ENCODE peak calls at places on chromosomes 16 and 17, in five cellular contexts. One of them, this sample, is unnamed.

GRCh38 chr17:57988301-57989010 is 402 bp upstream of the VEZF1 start:
- DNase-seq in stomach: peak; percentile 68
- DNase-seq in cardiac muscle cell: peak; percentile 72
- DNase-seq in uterus: peak; percentile 75
- DNase-seq in cardiac fibroblast: peak; percentile 64
- DNase-seq in this sample: no peak

GRCh38 chr16:27967169-27967568 is 96.3 kb downstream of the GSG1L start:
- DNase-seq in stomach: no peak
- DNase-seq in cardiac muscle cell: no peak
- DNase-seq in uterus: no peak
- DNase-seq in cardiac fibroblast: no peak
- DNase-seq in this sample: no peak

GRCh38 chr16:21684199-21684598 is 20.4 kb downstream of the OTOA start:
- DNase-seq in cardiac fibroblast: peak; percentile 13
- DNase-seq in cardiac muscle cell: no peak
- DNase-seq in uterus: no peak
- DNase-seq in stomach: no peak
- DNase-seq in this sample: no peak

GRCh38 chr17:27609606-27610303 is 21.2 kb upstream of the LGALS9 start:
- DNase-seq in uterus: peak; percentile 41
- DNase-seq in cardiac muscle cell: no peak
- DNase-seq in stomach: peak; percentile 74
- DNase-seq in cardiac fibroblast: peak; percentile 32
- DNase-seq in this sample: no peak

GRCh38 chr16:715448-716249 is 731 bp downstream of the METRN start:
- DNase-seq in stomach: no peak
- DNase-seq in cardiac fibroblast: no peak
- DNase-seq in uterus: no peak
- DNase-seq in cardiac muscle cell: peak; percentile 79
- DNase-seq in this sample: no peak

GRCh38 chr17:79023886-79024771 is at the start of gene C1QTNF1:
- DNase-seq in cardiac fibroblast: peak; percentile 55
- DNase-seq in stomach: peak; percentile 49
- DNase-seq in cardiac muscle cell: peak; percentile 68
- DNase-seq in uterus: no peak
- DNase-seq in this sample: no peak

GRCh38 chr16:74825016-74825415 is 50.4 kb upstream of the FA2H start:
- DNase-seq in cardiac muscle cell: no peak
- DNase-seq in stomach: no peak
- DNase-seq in cardiac fibroblast: no peak
- DNase-seq in uterus: no peak
- DNase-seq in this sample: no peak

GRCh38 chr16:86734559-86735480 is 156.5 kb downstream of the FOXL1 start:
- DNase-seq in cardiac fibroblast: no peak
- DNase-seq in uterus: no peak
- DNase-seq in stomach: no peak
- DNase-seq in cardiac muscle cell: no peak
- DNase-seq in this sample: no peak

GRCh38 chr17:75959046-75959838 is 18.4 kb upstream of the FBF1 start:
- DNase-seq in stomach: no peak
- DNase-seq in cardiac fibroblast: no peak
- DNase-seq in uterus: no peak
- DNase-seq in cardiac muscle cell: no peak
- DNase-seq in this sample: no peak

GRCh38 chr17:70074991-70075390 is at the start of gene KCNJ16:
- DNase-seq in uterus: no peak
- DNase-seq in cardiac muscle cell: no peak
- DNase-seq in stomach: peak; percentile 73
- DNase-seq in cardiac fibroblast: no peak
- DNase-seq in this sample: no peak

GRCh38 chr16:325375-326155 is 27.0 kb downstream of the AXIN1 start:
- DNase-seq in cardiac fibroblast: no peak
- DNase-seq in cardiac muscle cell: no peak
- DNase-seq in stomach: no peak
- DNase-seq in uterus: no peak
- DNase-seq in this sample: no peak

GRCh38 chr17:33494156-33494555 is 201.1 kb upstream of the ASIC2 start:
- DNase-seq in stomach: no peak
- DNase-seq in uterus: no peak
- DNase-seq in cardiac muscle cell: no peak
- DNase-seq in cardiac fibroblast: peak; percentile 55
- DNase-seq in this sample: no peak

GRCh38 chr16:77991701-77992100 is 30.6 kb upstream of the CLEC3A start:
- DNase-seq in uterus: no peak
- DNase-seq in stomach: no peak
- DNase-seq in cardiac muscle cell: no peak
- DNase-seq in cardiac fibroblast: no peak
- DNase-seq in this sample: no peak

GRCh38 chr17:4247361-4247980 is 16.3 kb downstream of the ANKFY1 start:
- DNase-seq in cardiac fibroblast: no peak
- DNase-seq in stomach: no peak
- DNase-seq in cardiac muscle cell: no peak
- DNase-seq in uterus: no peak
- DNase-seq in this sample: no peak

GRCh38 chr17:59199398-59199797 is 10.4 kb upstream of the SMG8 start:
- DNase-seq in cardiac muscle cell: no peak
- DNase-seq in uterus: no peak
- DNase-seq in cardiac fibroblast: no peak
- DNase-seq in stomach: no peak
- DNase-seq in this sample: no peak

GRCh38 chr16:79862601-79863000 is 262.1 kb upstream of the MAF start:
- DNase-seq in stomach: no peak
- DNase-seq in cardiac muscle cell: no peak
- DNase-seq in uterus: no peak
- DNase-seq in cardiac fibroblast: no peak
- DNase-seq in this sample: no peak

GRCh38 chr17:47205419-47205963 is 3.7 kb upstream of the MYL4 start:
- DNase-seq in cardiac muscle cell: peak; percentile 85
- DNase-seq in cardiac fibroblast: peak; percentile 79
- DNase-seq in stomach: peak; percentile 72
- DNase-seq in uterus: peak; percentile 46
- DNase-seq in this sample: peak; percentile 68

GRCh38 chr17:37737081-37737480 is 7.8 kb downstream of the HNF1B start:
- DNase-seq in cardiac fibroblast: peak; percentile 35
- DNase-seq in cardiac muscle cell: no peak
- DNase-seq in stomach: no peak
- DNase-seq in uterus: no peak
- DNase-seq in this sample: no peak
- TF ChIP-seq CTCF in cardiac fibroblast: no peak
- TF ChIP-seq CTCF in cardiac muscle cell: no peak
- TF ChIP-seq CTCF in stomach: no peak
- TF ChIP-seq CTCF in uterus: no peak
- TF ChIP-seq CTCF in this sample: peak; percentile 15

GRCh38 chr17:2057714-2058520 is 3.0 kb downstream of the HIC1 start:
- DNase-seq in uterus: no peak
- DNase-seq in cardiac fibroblast: peak; percentile 70
- DNase-seq in cardiac muscle cell: no peak
- DNase-seq in stomach: no peak
- DNase-seq in this sample: no peak

GRCh38 chr17:2060681-2061440 is 6.0 kb downstream of the HIC1 start:
- DNase-seq in cardiac fibroblast: peak; percentile 38
- DNase-seq in uterus: peak; percentile 66
- DNase-seq in stomach: no peak
- DNase-seq in cardiac muscle cell: no peak
- DNase-seq in this sample: no peak

GRCh38 chr17:2058521-2059124 is 3.7 kb downstream of the HIC1 start:
- DNase-seq in stomach: peak; percentile 88
- DNase-seq in cardiac muscle cell: peak; percentile 55
- DNase-seq in uterus: peak; percentile 75
- DNase-seq in cardiac fibroblast: peak; percentile 90
- DNase-seq in this sample: no peak

GRCh38 chr17:2059837-2060658 is 5.1 kb downstream of the HIC1 start:
- DNase-seq in cardiac fibroblast: no peak
- DNase-seq in uterus: no peak
- DNase-seq in cardiac muscle cell: no peak
- DNase-seq in stomach: no peak
- DNase-seq in this sample: no peak

DNA sequence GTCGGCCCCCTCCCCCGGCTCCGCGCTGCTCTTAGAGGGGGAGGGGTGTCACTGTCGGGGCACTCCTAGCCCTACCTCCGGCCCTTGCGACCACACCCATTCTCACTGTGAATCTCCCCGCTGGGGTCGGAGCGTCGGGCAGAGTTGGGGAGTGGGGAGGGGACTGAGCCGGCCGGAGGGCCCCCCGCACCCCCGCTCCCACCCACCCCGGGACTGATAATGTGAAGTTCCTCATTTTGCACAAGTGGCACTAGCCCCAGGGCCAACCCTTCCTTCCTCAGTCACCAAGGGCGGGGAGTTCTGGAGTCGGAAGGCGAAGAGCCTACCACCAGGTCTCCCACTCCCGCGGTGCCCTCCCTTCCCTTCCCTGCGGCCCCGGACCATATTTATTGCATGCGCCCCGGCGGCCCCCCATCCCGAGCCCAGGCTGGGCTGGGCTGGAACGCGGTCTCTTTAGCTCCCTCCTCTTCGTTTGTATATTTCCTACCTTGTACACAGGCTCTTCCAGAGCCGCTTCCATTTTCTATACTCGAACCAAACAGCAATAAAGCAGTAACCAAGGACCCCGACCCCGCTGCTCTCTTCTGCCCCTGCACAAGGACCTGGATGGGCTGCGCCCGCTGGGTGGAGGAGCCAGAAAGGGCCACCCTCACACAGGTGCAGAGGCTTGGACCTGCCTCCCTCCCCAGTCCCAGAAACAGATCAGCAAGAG is 4.4 kb downstream of the HIC1 start:
- DNase-seq in cardiac fibroblast: no peak
- DNase-seq in cardiac muscle cell: no peak
- DNase-seq in uterus: no peak
- DNase-seq in stomach: no peak
- DNase-seq in this sample: no peak
- H3K4me3 ChIP-seq in cardiac fibroblast: peak overlapping the region; percentile 15
- H3K4me3 ChIP-seq in cardiac muscle cell: no peak overlapping the region
- H3K4me3 ChIP-seq in uterus: peak overlapping the region; percentile 90
- H3K4me3 ChIP-seq in stomach: peak overlapping the region; percentile 68
- H3K4me3 ChIP-seq in this sample: peak overlapping the region; percentile 75

DNA sequence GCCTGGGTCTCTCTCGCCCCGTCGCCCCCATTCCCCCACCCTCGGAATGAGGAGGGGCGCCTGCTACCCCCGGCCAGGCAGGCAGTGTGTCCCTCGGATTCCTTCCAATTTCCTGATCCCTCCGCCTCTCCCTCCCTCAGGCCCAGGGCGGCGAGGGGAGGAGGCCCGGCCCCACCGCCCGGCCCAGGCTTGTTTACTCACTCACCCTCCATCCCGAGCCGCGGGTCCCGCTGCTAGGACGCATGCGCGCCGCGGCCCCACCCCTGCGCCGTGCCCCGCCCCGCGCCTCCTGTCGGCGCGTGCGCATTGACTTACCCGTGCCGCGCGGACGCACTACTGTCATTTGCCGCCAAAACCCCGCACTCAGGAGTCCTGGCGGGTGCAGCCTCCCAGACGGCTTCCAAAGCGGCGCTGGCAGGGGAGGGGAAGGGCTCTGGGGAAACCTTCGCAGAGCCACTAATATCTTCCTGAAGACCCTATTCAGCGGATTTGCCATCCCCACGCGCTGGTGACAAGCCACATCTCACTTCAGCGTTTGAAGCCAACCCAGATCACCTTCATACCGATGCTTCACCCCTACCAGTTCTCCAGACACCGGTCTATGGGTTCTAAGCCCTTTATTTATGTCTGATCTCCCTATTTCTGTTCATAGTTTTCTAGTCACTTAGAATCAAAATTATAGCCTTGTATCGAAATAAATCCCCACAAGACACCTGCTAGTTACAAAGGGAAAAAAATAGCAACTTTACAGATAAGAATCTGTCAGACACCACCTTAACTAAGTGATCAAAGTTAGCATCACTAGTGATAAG is at the start of gene EZH1:
- DNase-seq in cardiac muscle cell: peak; percentile 95
- DNase-seq in stomach: peak; percentile 94
- DNase-seq in uterus: peak; percentile 88
- DNase-seq in cardiac fibroblast: peak; percentile 91
- DNase-seq in this sample: peak; percentile 66
- TF ChIP-seq CTCF in cardiac muscle cell: no peak
- TF ChIP-seq CTCF in stomach: no peak
- TF ChIP-seq CTCF in uterus: peak; percentile 34
- TF ChIP-seq CTCF in cardiac fibroblast: no peak
- TF ChIP-seq CTCF in this sample: no peak

DNA sequence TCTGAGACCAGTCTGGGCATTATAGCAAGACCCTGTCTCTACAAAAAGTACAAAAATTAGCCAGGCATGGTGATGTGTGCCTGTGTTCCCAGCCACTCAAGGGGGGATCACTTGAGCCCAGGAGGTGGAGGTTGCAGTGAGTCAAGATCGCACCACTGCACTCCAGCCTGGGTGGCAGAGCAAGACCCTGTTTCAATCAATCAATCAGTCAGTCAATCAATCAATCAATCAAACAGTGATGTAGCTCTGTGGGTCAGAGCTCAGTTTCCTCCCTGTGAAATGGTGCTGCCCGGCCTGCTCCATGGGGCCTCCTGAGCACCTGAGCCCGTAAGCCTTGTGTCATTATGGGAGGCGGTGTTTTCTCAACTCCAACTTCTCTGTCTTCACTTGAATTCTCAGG is 167.1 kb upstream of the CIBAR2 start:
- DNase-seq in stomach: no peak
- DNase-seq in cardiac fibroblast: no peak
- DNase-seq in uterus: no peak
- DNase-seq in cardiac muscle cell: no peak
- DNase-seq in this sample: no peak
- H3K4me3 ChIP-seq in stomach: no peak overlapping the region
- H3K4me3 ChIP-seq in cardiac fibroblast: no peak overlapping the region
- H3K4me3 ChIP-seq in uterus: no peak overlapping the region
- H3K4me3 ChIP-seq in cardiac muscle cell: no peak overlapping the region
- H3K4me3 ChIP-seq in this sample: no peak overlapping the region

GRCh38 chr16:59971264-59971663 is 1237.1 kb upstream of the GOT2 start:
- DNase-seq in stomach: no peak
- DNase-seq in cardiac fibroblast: no peak
- DNase-seq in cardiac muscle cell: no peak
- DNase-seq in uterus: no peak
- DNase-seq in this sample: no peak

GRCh38 chr16:59973966-59974365 is 1239.8 kb upstream of the GOT2 start:
- DNase-seq in cardiac muscle cell: no peak
- DNase-seq in uterus: no peak
- DNase-seq in stomach: no peak
- DNase-seq in cardiac fibroblast: no peak
- DNase-seq in this sample: no peak
- TF ChIP-seq CTCF in cardiac muscle cell: no peak
- TF ChIP-seq CTCF in uterus: no peak
- TF ChIP-seq CTCF in stomach: no peak
- TF ChIP-seq CTCF in cardiac fibroblast: no peak
- TF ChIP-seq CTCF in this sample: no peak

GRCh38 chr17:1030684-1031557 is 34.0 kb downstream of the TIMM22 start:
- DNase-seq in cardiac fibroblast: no peak
- DNase-seq in cardiac muscle cell: no peak
- DNase-seq in uterus: peak; percentile 42
- DNase-seq in stomach: no peak
- DNase-seq in this sample: no peak
- H3K4me3 ChIP-seq in cardiac fibroblast: no peak overlapping the region
- H3K4me3 ChIP-seq in cardiac muscle cell: no peak overlapping the region
- H3K4me3 ChIP-seq in uterus: peak overlapping the region; percentile 46
- H3K4me3 ChIP-seq in stomach: peak overlapping the region; percentile 42
- H3K4me3 ChIP-seq in this sample: no peak overlapping the region

DNA sequence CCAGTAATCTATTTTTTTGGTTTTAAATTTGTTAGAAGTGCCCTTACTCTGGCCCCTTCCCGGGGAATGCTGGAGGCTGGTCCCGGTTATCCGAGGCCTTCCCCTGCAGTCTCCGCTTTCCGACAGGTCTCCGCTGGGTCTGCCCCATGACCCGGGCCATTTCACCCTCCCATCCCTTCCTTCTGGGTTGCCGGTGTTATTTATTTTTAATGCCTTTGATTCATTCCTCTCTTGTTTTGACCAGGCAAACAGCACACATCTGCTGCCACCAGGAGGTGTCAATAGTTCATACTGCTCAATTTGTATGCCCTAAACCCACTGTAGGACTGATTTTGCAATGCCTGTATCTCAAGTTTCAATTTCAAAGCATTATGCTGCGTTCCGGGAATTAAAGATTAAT is 113.2 kb upstream of the IRX5 start:
- DNase-seq in cardiac fibroblast: peak; percentile 27
- DNase-seq in stomach: peak; percentile 40
- DNase-seq in uterus: no peak
- DNase-seq in cardiac muscle cell: peak; percentile 23
- DNase-seq in this sample: no peak
- TF ChIP-seq CTCF in cardiac fibroblast: peak; percentile 26
- TF ChIP-seq CTCF in stomach: peak; percentile 13
- TF ChIP-seq CTCF in uterus: no peak
- TF ChIP-seq CTCF in cardiac muscle cell: peak; percentile 9
- TF ChIP-seq CTCF in this sample: no peak